ENCODE peak calls at places on chromosomes 11 and 22, in six cellular contexts. X is RWPE1; P is heart left ventricle; K is NCI-H774; Y is HEK293T; O is stimulated activated CD4-positive, alpha-beta T cell treated with anti-CD3 and anti-CD28 coated beads, TNF-alpha, amount 100 ng/mL, for 1 hour. N is an unnamed sample.

GRCh38 chr22:39219071-39220050 is 25.4 kb downstream of the PDGFB start:
- DNase-seq in X (no peak), P (no peak), K (no peak), Y (no peak), O (no peak), N (no peak)

GRCh38 chr22:29737251-29738117 is 17.7 kb downstream of the CABP7 start:
- DNase-seq in X (no peak), P (peak), K (no peak), Y (no peak), O (no peak), N (no peak)

GRCh38 chr11:7208391-7208790 is 43.3 kb upstream of the SYT9 start:
- DNase-seq in X (no peak), P (no peak), K (no peak), Y (no peak), O (no peak), N (no peak)

GRCh38 chr11:2287102-2287501 is 14.6 kb downstream of the C11orf21 start:
- DNase-seq in X (no peak), P (no peak), K (no peak), Y (no peak), O (no peak), N (no peak)

GRCh38 chr22:47592791-47593190 is 830.3 kb downstream of the TBC1D22A start:
- DNase-seq in X (no peak), P (no peak), K (no peak), Y (no peak), O (no peak), N (no peak)

GRCh38 chr11:8338138-8338537 is 74.5 kb upstream of the LMO1 start:
- DNase-seq in X (no peak), P (peak), K (peak), Y (peak), O (no peak), N (no peak)

GRCh38 chr11:134480129-134480652 is 68.1 kb upstream of the B3GAT1 start:
- DNase-seq in X (no peak), P (no peak), K (no peak), Y (no peak), O (no peak), N (no peak)

GRCh38 chr11:63783925-63784592 is 15.5 kb upstream of the ZFTA start:
- DNase-seq in X (no peak), P (no peak), K (no peak), Y (no peak), O (no peak), N (no peak)

GRCh38 chr11:65606876-65607613 is 7.0 kb downstream of the MAP3K11 start:
- DNase-seq in X (peak), P (peak), K (no peak), Y (peak), O (no peak), N (no peak)

GRCh38 chr11:64742940-64743590 is 877 bp downstream of the RASGRP2 start:
- DNase-seq in X (peak), P (peak), K (no peak), Y (peak), O (peak), N (peak)

GRCh38 chr11:86167499-86168161 is 76.9 kb upstream of the EED start:
- DNase-seq in X (no peak), P (no peak), K (no peak), Y (no peak), O (no peak), N (no peak)

GRCh38 chr11:60528934-60529333 is 13.7 kb downstream of the MS4A13 start:
- DNase-seq in X (no peak), P (no peak), K (no peak), Y (no peak), O (no peak), N (no peak)

GRCh38 chr11:50037282-50037681 is 4.6 kb downstream of the OR4C45 start:
- DNase-seq in X (no peak), P (no peak), K (no peak), Y (no peak), O (no peak), N (no peak)

GRCh38 chr22:38497869-38498268 is 8.2 kb downstream of the DDX17 start:
- DNase-seq in X (no peak), P (no peak), K (no peak), Y (no peak), O (no peak), N (no peak)

GRCh38 chr11:101915811-101916291 is 471 bp downstream of the ANGPTL5 start:
- DNase-seq in X (no peak), P (no peak), K (peak), Y (no peak), O (no peak), N (peak)

GRCh38 chr22:44928064-44928463 is 81.7 kb downstream of the PHF21B start:
- DNase-seq in X (no peak), P (no peak), K (no peak), Y (no peak), O (no peak), N (no peak)

GRCh38 chr11:44793350-44794090 is 66.8 kb downstream of the TSPAN18 start:
- DNase-seq in X (no peak), P (peak), K (no peak), Y (no peak), O (no peak), N (no peak)

GRCh38 chr11:65301491-65302329 is 13.0 kb upstream of the CDC42EP2 start:
- DNase-seq in X (no peak), P (peak), K (no peak), Y (no peak), O (no peak), N (no peak)

GRCh38 chr11:120667281-120667680 is 155.7 kb downstream of the GRIK4 start:
- DNase-seq in X (no peak), P (peak), K (no peak), Y (no peak), O (no peak), N (no peak)

GRCh38 chr11:108518581-108518980 is 20.4 kb upstream of the POGLUT3 start:
- DNase-seq in X (no peak), P (no peak), K (no peak), Y (no peak), O (no peak), N (no peak)

GRCh38 chr11:108947654-108948570 is 283.0 kb downstream of the DDX10 start:
- DNase-seq in X (peak), P (no peak), K (no peak), Y (no peak), O (no peak), N (no peak)

GRCh38 chr22:30368420-30368819 is 11.6 kb downstream of the CCDC157 start:
- DNase-seq in X (no peak), P (no peak), K (no peak), Y (no peak), O (no peak), N (no peak)

GRCh38 chr11:11416502-11416901 is 63.5 kb upstream of the CSNK2A3 start:
- DNase-seq in X (no peak), P (no peak), K (no peak), Y (no peak), O (no peak), N (no peak)

GRCh38 chr11:125036933-125037332 is 26.2 kb upstream of the SLC37A2 start:
- DNase-seq in X (peak), P (no peak), K (no peak), Y (no peak), O (no peak), N (no peak)

GRCh38 chr11:71206186-71206585 is 46.2 kb downstream of the SHANK2 start:
- DNase-seq in X (no peak), P (no peak), K (no peak), Y (no peak), O (no peak), N (no peak)

GRCh38 chr11:587978-588380 is 11.7 kb downstream of the PHRF1 start:
- DNase-seq in X (no peak), P (no peak), K (no peak), Y (no peak), O (peak), N (no peak)

GRCh38 chr11:124867700-124868099 is 2.5 kb downstream of the ROBO3 start:
- DNase-seq in X (peak), P (no peak), K (no peak), Y (peak), O (no peak), N (no peak)

GRCh38 chr11:132072044-132072879 is 701.8 kb downstream of the NTM start:
- DNase-seq in X (peak), P (no peak), K (no peak), Y (no peak), O (no peak), N (no peak)

GRCh38 chr11:14380947-14381555 is 22.1 kb upstream of the RRAS2 start:
- DNase-seq in X (peak), P (peak), K (peak), Y (peak), O (no peak), N (peak)

N was measured in memory B cell.